ENCODE peak calls at places on chromosomes 2 and 18, in seven cellular contexts. K is heart left ventricle, Y is adipocyte, O is upper lobe of right lung, Q is prostate gland, Z is fibroblast of lung, G is stomach. L is an unnamed sample. For H3K4me1, the result is how much of the 10 kb centered on the place peaks cover.

GRCh38 chr2:164785447-164785846 is 56.2 kb downstream of the COBLL1 start:
- DNase-seq in K (no peak), Y (peak), O (no peak), Q (no peak), Z (peak), G (no peak), L (no peak)

GRCh38 chr2:162092008-162092390 is 18.0 kb upstream of the DPP4 start:
- DNase-seq in K (no peak), Y (no peak), O (no peak), Q (no peak), Z (no peak), G (no peak), L (no peak)

GRCh38 chr2:20589975-20590703 is 60.8 kb downstream of the HS1BP3 start:
- DNase-seq in K (no peak), Y (no peak), O (peak), Q (no peak), Z (peak), G (peak), L (peak)

GRCh38 chr2:16546128-16546754 is 119.4 kb downstream of the CYRIA start:
- DNase-seq in K (no peak), Y (peak), O (no peak), Q (peak), Z (peak), G (no peak), L (no peak)

GRCh38 chr2:51224790-51225189 is 192.9 kb upstream of the NRXN1 start:
- DNase-seq in K (no peak), Y (peak), O (no peak), Q (no peak), Z (no peak), G (no peak), L (no peak)

GRCh38 chr2:220504890-220505564 is 877.6 kb downstream of the SLC4A3 start:
- DNase-seq in K (no peak), Y (peak), O (no peak), Q (no peak), Z (peak), G (no peak), L (peak)

GRCh38 chr2:165621086-165621560 is 151.6 kb downstream of the CSRNP3 start:
- DNase-seq in K (no peak), Y (peak), O (no peak), Q (peak), Z (peak), G (peak), L (no peak)

GRCh38 chr2:126635281-126635680 is 20.7 kb upstream of the GYPC start:
- DNase-seq in K (peak), Y (peak), O (no peak), Q (no peak), Z (no peak), G (no peak), L (peak)

GRCh38 chr2:96856776-96857673 is 791 bp downstream of the ANKRD39 start:
- DNase-seq in K (no peak), Y (peak), O (no peak), Q (no peak), Z (no peak), G (no peak), L (peak)

GRCh38 chr2:204010611-204011560 is 74.3 kb downstream of the ICOS start:
- DNase-seq in K (no peak), Y (no peak), O (no peak), Q (no peak), Z (no peak), G (no peak), L (no peak)

GRCh38 chr2:113979172-113980128 is 89.6 kb downstream of the ACTR3 start:
- DNase-seq in K (no peak), Y (no peak), O (no peak), Q (no peak), Z (no peak), G (no peak), L (no peak)

GRCh38 chr2:112830469-112830868 is 6.1 kb downstream of the IL1B start:
- DNase-seq in K (no peak), Y (no peak), O (no peak), Q (no peak), Z (no peak), G (no peak), L (no peak)

GRCh38 chr18:34594243-34594642 is 115.9 kb upstream of the DTNA start:
- DNase-seq in K (no peak), Y (no peak), O (no peak), Q (no peak), Z (no peak), G (no peak), L (no peak)

GRCh38 chr2:202910687-202911086 is 786 bp downstream of the WDR12 start:
- DNase-seq in K (no peak), Y (no peak), O (no peak), Q (no peak), Z (no peak), G (no peak), L (no peak)

GRCh38 chr2:15752552-15753232 is 161.0 kb downstream of the DDX1 start:
- DNase-seq in K (no peak), Y (no peak), O (no peak), Q (no peak), Z (no peak), G (no peak), L (no peak)

GRCh38 chr2:86172610-86173009 is 22.7 kb downstream of the IMMT start:
- DNase-seq in K (no peak), Y (no peak), O (no peak), Q (no peak), Z (no peak), G (no peak), L (no peak)

GRCh38 chr2:46847726-46848421 is 67.7 kb downstream of the MCFD2 start:
- DNase-seq in K (no peak), Y (peak), O (no peak), Q (no peak), Z (peak), G (no peak), L (no peak)

GRCh38 chr2:63424329-63425078 is 163.8 kb downstream of the WDPCP start:
- DNase-seq in K (no peak), Y (peak), O (no peak), Q (no peak), Z (peak), G (no peak), L (peak)

GRCh38 chr18:52341617-52342381 is 1.8 kb downstream of the DCC start:
- DNase-seq in K (no peak), Y (peak), O (no peak), Q (no peak), Z (peak), G (no peak), L (no peak)

GRCh38 chr2:178829981-178830380 is 22.8 kb upstream of the TTN start:
- DNase-seq in K (no peak), Y (no peak), O (no peak), Q (no peak), Z (no peak), G (no peak), L (no peak)

GRCh38 chr2:56500317-56500716 is 316.5 kb downstream of the CCDC85A start:
- DNase-seq in K (no peak), Y (no peak), O (no peak), Q (no peak), Z (no peak), G (no peak), L (no peak)

GRCh38 chr2:43798300-43798699 is 24.5 kb downstream of the DYNC2LI1 start:
- DNase-seq in K (no peak), Y (no peak), O (no peak), Q (no peak), Z (no peak), G (no peak), L (no peak)

GRCh38 chr2:9287400-9288059 is 80.9 kb downstream of the ASAP2 start:
- DNase-seq in K (no peak), Y (peak), O (no peak), Q (no peak), Z (peak), G (no peak), L (peak)

DNA sequence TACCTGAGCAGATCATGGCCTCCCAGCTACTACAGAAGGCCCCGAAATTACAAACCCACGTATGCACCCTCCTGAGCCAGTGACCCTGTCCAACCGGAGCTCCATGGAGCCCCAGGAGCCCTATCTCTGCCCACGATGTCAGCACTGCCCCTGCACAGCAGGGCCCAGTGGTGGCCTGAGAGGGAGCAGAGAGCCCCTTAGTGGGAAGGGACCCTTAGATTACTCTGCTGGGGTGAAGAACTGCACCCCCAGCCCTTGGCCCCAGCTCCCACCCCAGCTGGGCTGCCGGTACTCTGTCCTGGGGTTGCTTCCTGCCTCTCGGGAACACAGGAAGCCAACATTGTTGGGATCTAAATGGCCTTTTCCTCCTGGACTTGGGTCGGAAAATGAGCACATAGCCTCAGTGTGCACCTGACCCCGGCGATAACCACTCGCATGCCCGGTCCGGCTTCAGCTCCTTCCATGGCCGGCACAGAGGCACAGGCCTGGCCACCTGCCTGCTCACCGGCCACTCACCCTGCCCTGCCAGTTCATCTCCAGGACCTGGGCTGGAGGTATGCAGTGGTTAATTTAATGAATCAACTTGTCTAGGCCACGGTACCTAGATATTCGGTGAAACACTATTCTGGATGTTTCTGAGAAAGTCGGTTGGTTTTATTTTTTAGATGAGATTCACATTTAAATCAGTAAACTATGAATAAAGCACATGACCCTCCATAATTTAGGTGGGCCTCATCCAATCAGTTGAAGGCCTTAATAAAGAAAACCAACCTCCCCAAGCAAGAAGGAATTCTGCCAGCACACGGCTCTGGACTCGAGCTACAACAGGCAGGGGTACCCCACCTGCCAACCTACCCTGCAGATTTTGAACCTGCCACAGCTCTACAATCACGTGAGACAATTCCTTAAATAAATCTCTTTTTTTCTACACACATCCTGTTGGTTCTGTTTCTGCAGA is 19.2 kb downstream of the TNS1 start:
- DNase-seq in K (peak), Y (no peak), O (peak), Q (no peak), Z (no peak), G (no peak), L (no peak)
- H3K4me1 ChIP-seq in K (under half), Y (under half), O (under half), Q (under half), Z (under half), G (under half), L (under half)

GRCh38 chr2:41966920-41967319 is 80.9 kb upstream of the PKDCC start:
- DNase-seq in K (no peak), Y (no peak), O (no peak), Q (no peak), Z (no peak), G (no peak), L (no peak)
- H3K4me1 ChIP-seq in K (under half), Y (half or more), O (under half), Q (under half), Z (under half), G (under half), L (under half)

GRCh38 chr2:160305081-160305750 is 105.1 kb upstream of the ITGB6 start:
- DNase-seq in K (no peak), Y (peak), O (no peak), Q (no peak), Z (peak), G (no peak), L (peak)
- H3K4me1 ChIP-seq in K (under half), Y (half or more), O (under half), Q (under half), Z (under half), G (under half), L (half or more)

GRCh38 chr2:160420711-160421110 is 72.9 kb downstream of the RBMS1 start:
- DNase-seq in K (no peak), Y (no peak), O (no peak), Q (no peak), Z (no peak), G (no peak), L (no peak)
- H3K4me1 ChIP-seq in K (under half), Y (half or more), O (under half), Q (under half), Z (under half), G (half or more), L (half or more)

DNA sequence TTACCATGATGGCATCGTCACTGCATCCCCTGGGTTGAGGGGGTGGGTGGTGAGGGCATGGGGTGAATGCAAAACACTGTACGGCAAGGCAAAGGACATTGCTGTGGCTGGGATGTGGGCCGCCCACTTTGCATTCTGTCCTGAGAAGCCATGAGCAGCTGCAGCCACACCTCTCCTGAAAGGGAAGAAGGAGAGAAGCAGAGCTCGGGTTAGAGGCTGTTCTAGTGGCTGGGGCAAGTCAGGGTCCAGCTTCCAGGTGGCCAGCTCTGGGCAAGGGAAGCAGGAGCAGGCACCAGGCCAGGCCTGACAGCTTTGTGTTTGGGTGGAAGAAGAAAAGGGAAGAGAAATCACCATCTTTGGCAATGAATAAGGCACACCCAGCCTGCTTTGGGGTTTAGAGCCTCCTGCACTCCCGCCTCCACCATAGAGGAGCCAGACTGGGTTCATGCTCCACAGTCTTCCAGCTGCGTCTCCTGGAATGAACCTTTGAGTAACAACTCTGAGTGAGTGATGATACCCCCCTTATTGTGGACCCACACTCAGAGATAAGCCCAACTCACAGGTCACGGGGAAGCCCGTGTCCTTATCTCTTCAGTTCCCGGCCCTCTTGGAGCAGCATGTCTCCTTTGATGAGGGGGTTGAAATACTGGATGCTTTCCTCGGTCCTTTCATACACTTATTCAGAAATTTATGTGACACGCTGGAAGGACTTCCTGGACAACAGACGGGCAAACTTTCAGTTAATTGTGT is 63.5 kb downstream of the INPP4A start:
- DNase-seq in K (peak), Y (no peak), O (peak), Q (no peak), Z (peak), G (no peak), L (no peak)
- H3K4me1 ChIP-seq in K (under half), Y (under half), O (under half), Q (under half), Z (under half), G (half or more), L (under half)

DNA sequence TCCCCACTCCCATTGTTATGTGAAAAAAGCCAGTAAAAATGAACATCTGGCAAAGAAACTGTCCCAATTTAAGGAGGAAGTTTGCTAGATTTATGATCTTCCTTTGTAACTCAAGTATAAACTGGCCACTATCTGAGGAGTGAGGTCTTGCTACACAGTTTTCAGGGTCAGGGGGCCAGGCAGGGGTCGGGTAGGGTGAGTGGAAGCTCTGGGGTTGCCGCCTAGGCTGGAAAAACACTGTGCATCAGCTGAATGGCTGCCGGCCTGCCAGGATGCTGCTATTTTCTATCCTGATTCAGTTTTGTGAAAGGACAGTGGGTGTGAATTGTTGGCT is 156.1 kb downstream of the FMNL2 start:
- DNase-seq in K (no peak), Y (no peak), O (no peak), Q (no peak), Z (no peak), G (no peak), L (no peak)
- H3K4me1 ChIP-seq in K (under half), Y (half or more), O (under half), Q (under half), Z (under half), G (half or more), L (under half)

DNA sequence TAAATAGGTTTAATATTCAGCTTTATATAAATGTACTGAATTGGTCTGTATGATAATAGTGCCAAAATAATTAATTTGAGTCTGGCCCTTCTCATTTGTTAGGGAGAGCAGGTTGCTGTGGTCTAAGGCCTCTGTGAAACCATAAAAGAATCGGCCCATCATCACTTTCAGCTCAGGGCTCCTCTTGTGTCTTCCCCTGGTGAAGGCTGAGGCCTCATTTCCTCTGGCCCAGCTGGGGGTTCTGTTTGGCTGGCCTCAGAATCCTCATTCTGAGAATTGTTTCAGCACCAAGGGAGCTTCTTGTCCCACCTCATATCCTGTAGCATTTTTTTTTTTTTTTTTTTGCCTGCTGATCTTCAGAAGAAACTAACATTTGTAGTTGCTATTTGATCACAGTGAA is 330.6 kb downstream of the TXNL1 start:
- DNase-seq in K (no peak), Y (no peak), O (no peak), Q (no peak), Z (no peak), G (no peak), L (no peak)
- H3K4me1 ChIP-seq in K (under half), Y (under half), O (under half), Q (under half), Z (under half), G (under half), L (under half)